ENCODE peak calls at places on chromosomes 5 and 9, in ten cellular contexts. One of them, this sample, is unnamed.

GRCh38 chr9:72477862-72478564 is 43.4 kb upstream of the TMC1 start:
- DNase-seq in fibroblast of the aortic adventitia: peak
- DNase-seq in HS-5: peak
- DNase-seq in anterior cingulate cortex: no peak
- DNase-seq in NCI-H1092 treated with DMSO at 0.1 percent for 48 hours: no peak
- DNase-seq in OCI-M1: peak
- DNase-seq in left lung: no peak
- DNase-seq in HTR-8/SVneo: peak
- DNase-seq in central memory CD4-positive, alpha-beta T cell: no peak
- DNase-seq in psoas muscle: no peak
- DNase-seq in this sample: no peak

GRCh38 chr5:89981006-89981405 is 428.6 kb downstream of the CETN3 start:
- DNase-seq in fibroblast of the aortic adventitia: no peak
- DNase-seq in HS-5: no peak
- DNase-seq in anterior cingulate cortex: no peak
- DNase-seq in NCI-H1092 treated with DMSO at 0.1 percent for 48 hours: no peak
- DNase-seq in OCI-M1: no peak
- DNase-seq in left lung: no peak
- DNase-seq in HTR-8/SVneo: no peak
- DNase-seq in central memory CD4-positive, alpha-beta T cell: no peak
- DNase-seq in psoas muscle: no peak
- DNase-seq in this sample: no peak

GRCh38 chr5:150616024-150616470 is 24.4 kb upstream of the SYNPO start:
- DNase-seq in fibroblast of the aortic adventitia: peak
- DNase-seq in HS-5: no peak
- DNase-seq in anterior cingulate cortex: no peak
- DNase-seq in NCI-H1092 treated with DMSO at 0.1 percent for 48 hours: peak
- DNase-seq in OCI-M1: peak
- DNase-seq in left lung: no peak
- DNase-seq in HTR-8/SVneo: no peak
- DNase-seq in central memory CD4-positive, alpha-beta T cell: no peak
- DNase-seq in psoas muscle: peak
- DNase-seq in this sample: no peak

GRCh38 chr9:95494416-95495371 is 22.1 kb downstream of the PTCH1 start:
- DNase-seq in fibroblast of the aortic adventitia: no peak
- DNase-seq in HS-5: no peak
- DNase-seq in anterior cingulate cortex: no peak
- DNase-seq in NCI-H1092 treated with DMSO at 0.1 percent for 48 hours: peak
- DNase-seq in OCI-M1: peak
- DNase-seq in left lung: no peak
- DNase-seq in HTR-8/SVneo: no peak
- DNase-seq in central memory CD4-positive, alpha-beta T cell: peak
- DNase-seq in psoas muscle: no peak
- DNase-seq in this sample: peak

GRCh38 chr9:121289554-121290370 is 21.8 kb downstream of the GSN start:
- DNase-seq in fibroblast of the aortic adventitia: peak
- DNase-seq in HS-5: no peak
- DNase-seq in anterior cingulate cortex: no peak
- DNase-seq in NCI-H1092 treated with DMSO at 0.1 percent for 48 hours: no peak
- DNase-seq in OCI-M1: peak
- DNase-seq in left lung: no peak
- DNase-seq in HTR-8/SVneo: no peak
- DNase-seq in central memory CD4-positive, alpha-beta T cell: no peak
- DNase-seq in psoas muscle: peak
- DNase-seq in this sample: no peak

GRCh38 chr9:86859056-86859455 is 88.2 kb downstream of the GAS1 start:
- DNase-seq in fibroblast of the aortic adventitia: no peak
- DNase-seq in HS-5: no peak
- DNase-seq in anterior cingulate cortex: no peak
- DNase-seq in NCI-H1092 treated with DMSO at 0.1 percent for 48 hours: no peak
- DNase-seq in OCI-M1: no peak
- DNase-seq in left lung: no peak
- DNase-seq in HTR-8/SVneo: no peak
- DNase-seq in central memory CD4-positive, alpha-beta T cell: no peak
- DNase-seq in psoas muscle: no peak
- DNase-seq in this sample: no peak

GRCh38 chr5:32504923-32505596 is 60.5 kb upstream of the ZFR start:
- DNase-seq in fibroblast of the aortic adventitia: peak
- DNase-seq in HS-5: peak
- DNase-seq in anterior cingulate cortex: peak
- DNase-seq in NCI-H1092 treated with DMSO at 0.1 percent for 48 hours: peak
- DNase-seq in OCI-M1: peak
- DNase-seq in left lung: no peak
- DNase-seq in HTR-8/SVneo: peak
- DNase-seq in central memory CD4-positive, alpha-beta T cell: no peak
- DNase-seq in psoas muscle: peak
- DNase-seq in this sample: no peak

GRCh38 chr5:68343421-68343826 is 127.9 kb downstream of the PIK3R1 start:
- DNase-seq in fibroblast of the aortic adventitia: peak
- DNase-seq in HS-5: no peak
- DNase-seq in anterior cingulate cortex: no peak
- DNase-seq in NCI-H1092 treated with DMSO at 0.1 percent for 48 hours: no peak
- DNase-seq in OCI-M1: peak
- DNase-seq in left lung: no peak
- DNase-seq in HTR-8/SVneo: peak
- DNase-seq in central memory CD4-positive, alpha-beta T cell: no peak
- DNase-seq in psoas muscle: peak
- DNase-seq in this sample: no peak

GRCh38 chr9:76020654-76021053 is 130.2 kb downstream of the PCSK5 start:
- DNase-seq in fibroblast of the aortic adventitia: no peak
- DNase-seq in HS-5: no peak
- DNase-seq in anterior cingulate cortex: no peak
- DNase-seq in NCI-H1092 treated with DMSO at 0.1 percent for 48 hours: no peak
- DNase-seq in OCI-M1: no peak
- DNase-seq in left lung: no peak
- DNase-seq in HTR-8/SVneo: no peak
- DNase-seq in central memory CD4-positive, alpha-beta T cell: no peak
- DNase-seq in psoas muscle: no peak
- DNase-seq in this sample: no peak

GRCh38 chr9:108517591-108518365 is 338.0 kb downstream of the ACTL7B start:
- DNase-seq in fibroblast of the aortic adventitia: no peak
- DNase-seq in HS-5: no peak
- DNase-seq in anterior cingulate cortex: no peak
- DNase-seq in NCI-H1092 treated with DMSO at 0.1 percent for 48 hours: no peak
- DNase-seq in OCI-M1: no peak
- DNase-seq in left lung: no peak
- DNase-seq in HTR-8/SVneo: no peak
- DNase-seq in central memory CD4-positive, alpha-beta T cell: no peak
- DNase-seq in psoas muscle: no peak
- DNase-seq in this sample: no peak